ENCODE peak calls at places on chromosomes 1 and 21, in five cellular contexts. O is suprapubic skin, T is transverse colon, D is mesendoderm, X is uterus. K is an unnamed sample.

GRCh38 chr1:41659159-41659495 is 174.6 kb upstream of the EDN2 start:
- DNase-seq in T (no peak), O (no peak), D (no peak), X (no peak), K (peak; percentile 35)

GRCh38 chr1:195717651-195718050 is 890.6 kb downstream of the KCNT2 start:
- DNase-seq in X (no peak), T (no peak), D (peak; percentile 47), O (no peak), K (peak; percentile 24)

GRCh38 chr1:41152622-41153044 is 89.5 kb downstream of the SCMH1 start:
- DNase-seq in O (no peak), T (no peak), X (no peak), D (no peak), K (peak; percentile 49)

GRCh38 chr1:100622037-100622436 is 84.1 kb downstream of the GPR88 start:
- DNase-seq in T (no peak), O (no peak), X (peak; percentile 33), D (peak; percentile 89), K (peak; percentile 29)

GRCh38 chr1:94694234-94694915 is 125.8 kb upstream of the SLC44A3 start:
- DNase-seq in O (no peak), T (no peak), X (no peak), D (no peak), K (no peak)

GRCh38 chr21:36792505-36792967 is 93.6 kb downstream of the SIM2 start:
- DNase-seq in D (peak; percentile 12), X (no peak), O (no peak), T (no peak), K (no peak)

GRCh38 chr1:179091691-179092165 is 9.9 kb downstream of the TOR3A start:
- DNase-seq in X (peak; percentile 26), D (no peak), O (peak; percentile 81), T (peak; percentile 21), K (no peak)

GRCh38 chr1:24119859-24120756 is 8.2 kb upstream of the MYOM3 start:
- DNase-seq in T (peak; percentile 65), D (no peak), O (no peak), X (no peak), K (no peak)

GRCh38 chr1:23590058-23590783 is 30.9 kb upstream of the ID3 start:
- DNase-seq in O (no peak), X (no peak), D (no peak), T (no peak), K (no peak)

GRCh38 chr1:33383974-33384767 is 46.7 kb downstream of the PHC2 start:
- DNase-seq in T (no peak), O (no peak), X (peak; percentile 37), D (no peak), K (peak; percentile 73)

GRCh38 chr1:4796161-4796998 is 142.0 kb downstream of the AJAP1 start:
- DNase-seq in T (no peak), O (no peak), D (peak; percentile 8), X (no peak), K (no peak)

GRCh38 chr1:71908871-71909390 is 373.4 kb downstream of the NEGR1 start:
- DNase-seq in T (no peak), X (no peak), D (no peak), O (no peak), K (peak; percentile 84)

GRCh38 chr1:64251971-64252370 is 48.5 kb downstream of the UBE2U start:
- DNase-seq in T (no peak), X (no peak), O (no peak), D (peak; percentile 76), K (no peak)

GRCh38 chr1:156895408-156895874 is 1.9 kb downstream of the PEAR1 start:
- DNase-seq in X (no peak), D (no peak), T (no peak), O (no peak), K (no peak)

GRCh38 chr21:25578070-25578961 is 29.0 kb downstream of the MRPL39 start:
- DNase-seq in D (peak; percentile 20), X (no peak), O (no peak), T (no peak), K (no peak)

GRCh38 chr1:5692649-5693048 is 299.6 kb downstream of the NPHP4 start:
- DNase-seq in O (no peak), X (no peak), D (no peak), T (peak; percentile 26), K (no peak)

GRCh38 chr1:173255214-173255813 is 48.2 kb upstream of the TNFSF4 start:
- DNase-seq in T (no peak), O (no peak), D (peak; percentile 51), X (no peak), K (peak; percentile 48)

GRCh38 chr1:243982451-243983018 is 68.5 kb upstream of the ZBTB18 start:
- DNase-seq in O (no peak), D (peak; percentile 77), T (no peak), X (no peak), K (peak; percentile 43)

GRCh38 chr1:53894644-53895043 is 657 bp downstream of the DIO1 start:
- DNase-seq in T (no peak), X (no peak), O (no peak), D (no peak), K (no peak)

GRCh38 chr1:181100015-181100905 is 11.8 kb downstream of the IER5 start:
- DNase-seq in O (no peak), X (no peak), T (no peak), D (peak; percentile 93), K (peak; percentile 38)

GRCh38 chr1:58345215-58346075 is 201.1 kb downstream of the OMA1 start:
- DNase-seq in D (peak; percentile 45), T (no peak), O (no peak), X (no peak), K (no peak)

GRCh38 chr1:199422206-199422605 is 605.3 kb upstream of the NR5A2 start:
- DNase-seq in D (peak; percentile 83), X (no peak), O (no peak), T (no peak), K (peak; percentile 76)

GRCh38 chr1:58539553-58539952 is 7.0 kb downstream of the OMA1 start:
- DNase-seq in D (no peak), O (no peak), X (no peak), T (peak; percentile 9), K (no peak)

GRCh38 chr1:21544095-21544494 is 34.9 kb downstream of the ALPL start:
- DNase-seq in D (no peak), T (no peak), O (no peak), X (no peak), K (no peak)

GRCh38 chr21:44890961-44891541 is 17.6 kb upstream of the PTTG1IP start:
- DNase-seq in X (no peak), O (no peak), T (no peak), D (no peak), K (no peak)

GRCh38 chr1:194277927-194278326 is 1091.5 kb upstream of the B3GALT2 start:
- DNase-seq in T (no peak), X (no peak), D (no peak), O (no peak), K (no peak)

GRCh38 chr1:1360511-1361169 is 2.3 kb upstream of the MXRA8 start:
- DNase-seq in O (peak; percentile 84), X (peak; percentile 83), T (peak; percentile 57), D (peak; percentile 90), K (no peak)

GRCh38 chr1:21773585-21773984 is 9.4 kb downstream of the USP48 start:
- DNase-seq in X (no peak), O (no peak), T (peak; percentile 21), D (no peak), K (no peak)

GRCh38 chr1:39539252-39539790 is 37.3 kb downstream of the PABPC4 start:
- DNase-seq in D (peak; percentile 83), T (peak; percentile 76), X (peak; percentile 71), O (peak; percentile 62), K (peak; percentile 74)

GRCh38 chr1:37123266-37123665 is 89.0 kb upstream of the GRIK3 start:
- DNase-seq in X (no peak), D (no peak), O (no peak), T (no peak), K (no peak)
- H3K27ac ChIP-seq in X (no peak overlapping the region), D (no peak overlapping the region), O (no peak overlapping the region), T (no peak overlapping the region), K (no peak overlapping the region)

GRCh38 chr1:246114369-246114768 is 392.7 kb downstream of the SMYD3 start:
- DNase-seq in T (no peak), D (peak; percentile 31), O (no peak), X (no peak), K (no peak)
- H3K27ac ChIP-seq in T (no peak overlapping the region), D (no peak overlapping the region), O (no peak overlapping the region), X (no peak overlapping the region), K (no peak overlapping the region)

DNA sequence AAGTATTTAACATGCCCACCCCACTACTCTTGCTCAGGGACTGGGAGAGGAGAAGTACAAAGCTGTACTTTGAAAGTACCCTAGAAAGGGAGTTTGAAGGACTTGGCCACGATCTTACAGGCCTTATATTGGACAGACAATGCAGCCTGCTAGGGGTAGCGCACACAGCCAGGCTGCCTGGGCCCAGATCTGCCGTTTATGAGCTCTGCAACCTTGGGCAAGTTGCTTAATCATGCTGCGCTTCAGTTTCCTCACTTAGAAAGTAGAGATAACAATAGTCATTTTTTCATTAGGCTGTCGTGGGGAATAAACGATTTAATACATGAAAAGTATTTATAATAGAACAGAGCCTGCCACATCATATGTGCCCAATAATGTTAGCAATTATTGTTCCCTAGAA is 110.2 kb downstream of the CDC7 start:
- DNase-seq in T (no peak), D (no peak), X (no peak), O (no peak), K (no peak)
- H3K27ac ChIP-seq in T (no peak overlapping the region), D (no peak overlapping the region), X (no peak overlapping the region), O (no peak overlapping the region), K (no peak overlapping the region)

GRCh38 chr1:152048641-152048970 is 11.8 kb upstream of the S100A11 start:
- DNase-seq in O (no peak), D (no peak), X (no peak), T (no peak), K (no peak)

GRCh38 chr1:152050886-152051764 is 14.3 kb upstream of the S100A11 start:
- DNase-seq in O (no peak), D (no peak), X (no peak), T (no peak), K (no peak)

GRCh38 chr1:152047607-152047953 is 10.8 kb upstream of the S100A11 start:
- DNase-seq in X (peak; percentile 62), O (peak; percentile 86), T (no peak), D (no peak), K (no peak)

GRCh38 chr1:152047954-152048640 is 11.3 kb upstream of the S100A11 start:
- DNase-seq in T (peak; percentile 92), D (peak; percentile 99), O (peak; percentile 97), X (peak; percentile 85), K (peak; percentile 96)

GRCh38 chr1:152049291-152050073 is 12.7 kb upstream of the S100A11 start:
- DNase-seq in O (no peak), D (no peak), X (no peak), T (no peak), K (no peak)
- H3K27ac ChIP-seq in O (peak overlapping the region; percentile 96), D (no peak overlapping the region), X (peak overlapping the region; percentile 96), T (peak overlapping the region; percentile 91), K (no peak overlapping the region)